ENCODE peak calls at places on chromosomes 2 and 18, in eight cellular contexts. One of them, this sample, is unnamed.

GRCh38 chr2:28753043-28753683 is 1.5 kb downstream of the PPP1CB start:
- DNase-seq in LoVo: peak
- DNase-seq in activated CD4-positive, alpha-beta T cell treated with anti-CD3 and anti-CD28 coated beads, Interleukin-2, amount 10 ng/mL, durations not matched to agents 7 days and 5 days: peak
- DNase-seq in NT2/D1: peak
- DNase-seq in progenitor cell of endocrine pancreas: no peak
- DNase-seq in H4: peak
- DNase-seq in activated T-cell treated with anti-CD3 and anti-CD28 coated beads for 1 hour: peak
- DNase-seq in fibroblast of the aortic adventitia: peak
- DNase-seq in this sample: peak

GRCh38 chr2:238239872-238240760 is at the start of gene HES6:
- DNase-seq in LoVo: peak
- DNase-seq in activated CD4-positive, alpha-beta T cell treated with anti-CD3 and anti-CD28 coated beads, Interleukin-2, amount 10 ng/mL, durations not matched to agents 7 days and 5 days: peak
- DNase-seq in NT2/D1: peak
- DNase-seq in progenitor cell of endocrine pancreas: peak
- DNase-seq in H4: peak
- DNase-seq in activated T-cell treated with anti-CD3 and anti-CD28 coated beads for 1 hour: peak
- DNase-seq in fibroblast of the aortic adventitia: peak
- DNase-seq in this sample: peak

GRCh38 chr2:20501974-20502373 is 55.1 kb downstream of the RHOB start:
- DNase-seq in LoVo: no peak
- DNase-seq in activated CD4-positive, alpha-beta T cell treated with anti-CD3 and anti-CD28 coated beads, Interleukin-2, amount 10 ng/mL, durations not matched to agents 7 days and 5 days: no peak
- DNase-seq in NT2/D1: no peak
- DNase-seq in progenitor cell of endocrine pancreas: no peak
- DNase-seq in H4: peak
- DNase-seq in activated T-cell treated with anti-CD3 and anti-CD28 coated beads for 1 hour: no peak
- DNase-seq in fibroblast of the aortic adventitia: peak
- DNase-seq in this sample: no peak

GRCh38 chr18:75691483-75691882 is 264.0 kb upstream of the SMIM21 start:
- DNase-seq in LoVo: no peak
- DNase-seq in activated CD4-positive, alpha-beta T cell treated with anti-CD3 and anti-CD28 coated beads, Interleukin-2, amount 10 ng/mL, durations not matched to agents 7 days and 5 days: no peak
- DNase-seq in NT2/D1: no peak
- DNase-seq in progenitor cell of endocrine pancreas: no peak
- DNase-seq in H4: no peak
- DNase-seq in activated T-cell treated with anti-CD3 and anti-CD28 coated beads for 1 hour: no peak
- DNase-seq in fibroblast of the aortic adventitia: no peak
- DNase-seq in this sample: no peak

GRCh38 chr2:222364280-222364895 is 60.0 kb upstream of the SGPP2 start:
- DNase-seq in LoVo: peak
- DNase-seq in activated CD4-positive, alpha-beta T cell treated with anti-CD3 and anti-CD28 coated beads, Interleukin-2, amount 10 ng/mL, durations not matched to agents 7 days and 5 days: no peak
- DNase-seq in NT2/D1: no peak
- DNase-seq in progenitor cell of endocrine pancreas: no peak
- DNase-seq in H4: peak
- DNase-seq in activated T-cell treated with anti-CD3 and anti-CD28 coated beads for 1 hour: no peak
- DNase-seq in fibroblast of the aortic adventitia: peak
- DNase-seq in this sample: no peak

GRCh38 chr2:203692039-203692710 is 14.3 kb upstream of the CD28 start:
- DNase-seq in LoVo: no peak
- DNase-seq in activated CD4-positive, alpha-beta T cell treated with anti-CD3 and anti-CD28 coated beads, Interleukin-2, amount 10 ng/mL, durations not matched to agents 7 days and 5 days: no peak
- DNase-seq in NT2/D1: no peak
- DNase-seq in progenitor cell of endocrine pancreas: no peak
- DNase-seq in H4: no peak
- DNase-seq in activated T-cell treated with anti-CD3 and anti-CD28 coated beads for 1 hour: no peak
- DNase-seq in fibroblast of the aortic adventitia: no peak
- DNase-seq in this sample: no peak

GRCh38 chr18:76459687-76460350 is 35.2 kb downstream of the ZNF516 start:
- DNase-seq in LoVo: peak
- DNase-seq in activated CD4-positive, alpha-beta T cell treated with anti-CD3 and anti-CD28 coated beads, Interleukin-2, amount 10 ng/mL, durations not matched to agents 7 days and 5 days: no peak
- DNase-seq in NT2/D1: no peak
- DNase-seq in progenitor cell of endocrine pancreas: no peak
- DNase-seq in H4: peak
- DNase-seq in activated T-cell treated with anti-CD3 and anti-CD28 coated beads for 1 hour: no peak
- DNase-seq in fibroblast of the aortic adventitia: peak
- DNase-seq in this sample: no peak

GRCh38 chr2:199932312-199932855 is 21.3 kb downstream of the C2orf69 start:
- DNase-seq in LoVo: no peak
- DNase-seq in activated CD4-positive, alpha-beta T cell treated with anti-CD3 and anti-CD28 coated beads, Interleukin-2, amount 10 ng/mL, durations not matched to agents 7 days and 5 days: no peak
- DNase-seq in NT2/D1: no peak
- DNase-seq in progenitor cell of endocrine pancreas: no peak
- DNase-seq in H4: peak
- DNase-seq in activated T-cell treated with anti-CD3 and anti-CD28 coated beads for 1 hour: no peak
- DNase-seq in fibroblast of the aortic adventitia: no peak
- DNase-seq in this sample: no peak

GRCh38 chr18:77804382-77804781 is 554.7 kb downstream of the GALR1 start:
- DNase-seq in LoVo: no peak
- DNase-seq in activated CD4-positive, alpha-beta T cell treated with anti-CD3 and anti-CD28 coated beads, Interleukin-2, amount 10 ng/mL, durations not matched to agents 7 days and 5 days: no peak
- DNase-seq in NT2/D1: no peak
- DNase-seq in progenitor cell of endocrine pancreas: no peak
- DNase-seq in H4: no peak
- DNase-seq in activated T-cell treated with anti-CD3 and anti-CD28 coated beads for 1 hour: no peak
- DNase-seq in fibroblast of the aortic adventitia: no peak
- DNase-seq in this sample: no peak